ENCODE peak calls at places on chromosomes 11 and 22, in seven cellular contexts. G, H, J, T, C, B and P are unnamed samples.

GRCh38 chr22:30243671-30244465 is 2.7 kb downstream of the LIF start:
- DNase-seq in G (no peak), H (no peak), B (no peak), J (no peak), T (no peak), C (no peak), P (no peak)

GRCh38 chr11:13550761-13551160 is 55.0 kb upstream of the PTH start:
- DNase-seq in C (no peak), H (no peak), T (no peak), B (no peak), J (no peak), G (no peak), P (no peak)

GRCh38 chr11:28318861-28319260 is 210.7 kb downstream of the METTL15 start:
- DNase-seq in J (no peak), G (no peak), B (no peak), T (no peak), C (no peak), H (no peak), P (no peak)

GRCh38 chr11:45666648-45667642 is 1.5 kb upstream of the CHST1 start:
- DNase-seq in G (peak; percentile 36), T (no peak), C (no peak), B (no peak), H (no peak), J (no peak), P (no peak)

GRCh38 chr11:15852179-15852578 is 504.2 kb downstream of the SOX6 start:
- DNase-seq in C (peak; percentile 35), T (peak; percentile 19), B (peak; percentile 13), J (no peak), G (no peak), H (no peak), P (no peak)

GRCh38 chr22:38505595-38506117 is 455 bp downstream of the DDX17 start:
- DNase-seq in C (peak; percentile 46), B (no peak), H (peak; percentile 72), G (peak; percentile 92), T (no peak), J (no peak), P (no peak)

GRCh38 chr11:62881579-62882427 is 1.1 kb downstream of the SLC3A2 start:
- DNase-seq in T (peak; percentile 90), B (peak; percentile 88), G (peak; percentile 99), C (peak; percentile 97), J (no peak), H (peak; percentile 98), P (peak; percentile 87)

GRCh38 chr11:66262696-66263095 is 5.7 kb upstream of the RAB1B start:
- DNase-seq in J (no peak), C (no peak), T (no peak), G (no peak), B (no peak), H (no peak), P (no peak)

GRCh38 chr11:134261626-134262488 is 8.5 kb downstream of the ACAD8 start:
- DNase-seq in H (no peak), G (no peak), J (no peak), T (peak; percentile 6), B (peak; percentile 20), C (no peak), P (no peak)

GRCh38 chr11:7548659-7549283 is 35.0 kb downstream of the PPFIBP2 start:
- DNase-seq in G (no peak), C (no peak), B (peak; percentile 25), H (no peak), T (peak; percentile 16), J (no peak), P (no peak)

GRCh38 chr11:10072841-10073240 is 221.2 kb downstream of the SBF2 start:
- DNase-seq in H (no peak), C (peak; percentile 35), G (no peak), B (no peak), J (no peak), T (no peak), P (no peak)

GRCh38 chr22:44407404-44408226 is 90.4 kb downstream of the RTL6 start:
- DNase-seq in T (no peak), G (peak; percentile 56), J (no peak), B (no peak), C (no peak), H (no peak), P (no peak)

DNA sequence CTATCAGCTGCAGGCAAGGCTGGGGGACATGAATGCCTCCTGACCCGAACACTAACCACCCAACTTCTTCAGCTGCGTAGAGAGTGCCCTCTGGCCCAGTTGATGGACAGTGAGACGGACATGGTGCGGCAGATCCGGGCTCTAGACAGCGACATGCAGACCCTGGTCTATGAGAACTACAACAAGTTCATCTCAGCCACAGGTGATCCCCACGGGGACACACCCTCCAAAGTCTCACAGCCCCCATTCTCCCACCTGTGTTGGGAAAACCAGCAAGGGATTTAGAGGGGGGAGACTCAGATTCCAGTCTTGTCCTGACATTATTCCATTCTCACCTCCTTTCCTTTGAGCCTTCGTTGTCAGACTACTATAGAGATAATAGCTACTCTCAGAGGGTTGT is 912 bp downstream of the VPS51 start:
- DNase-seq in J (no peak), B (no peak), G (no peak), H (no peak), C (no peak), T (no peak), P (no peak)
- H3K9ac ChIP-seq in J (peak overlapping the region; percentile 78), B (peak overlapping the region; percentile 83), G (peak overlapping the region; percentile 68), H (peak overlapping the region; percentile 90), C (no peak overlapping the region), T (peak overlapping the region; percentile 77), P (peak overlapping the region; percentile 88)

GRCh38 chr11:131656839-131657211 is 286.4 kb downstream of the NTM start:
- DNase-seq in J (no peak), T (no peak), H (no peak), G (no peak), C (no peak), B (no peak), P (no peak)
- H3K9ac ChIP-seq in J (no peak overlapping the region), T (no peak overlapping the region), H (no peak overlapping the region), G (no peak overlapping the region), C (no peak overlapping the region), B (no peak overlapping the region), P (no peak overlapping the region)

GRCh38 chr11:17388609-17389204 is at the start of gene KCNJ11:
- DNase-seq in C (no peak), B (no peak), G (peak; percentile 84), H (no peak), J (no peak), T (no peak), P (no peak)
- H3K9ac ChIP-seq in C (no peak within 1 kb of the TSS), B (peak within 1 kb of the TSS; percentile 29), G (no peak within 1 kb of the TSS), H (no peak within 1 kb of the TSS), J (peak within 1 kb of the TSS; percentile 88), T (peak within 1 kb of the TSS; percentile 57), P (no peak within 1 kb of the TSS)

GRCh38 chr22:22891139-22891621 is 3.6 kb downstream of the IGLL5 start:
- DNase-seq in G (no peak), C (no peak), B (no peak), T (no peak), H (no peak), J (no peak), P (no peak)
- H3K9ac ChIP-seq in G (no peak overlapping the region), C (no peak overlapping the region), B (no peak overlapping the region), T (no peak overlapping the region), H (no peak overlapping the region), J (no peak overlapping the region), P (no peak overlapping the region)

GRCh38 chr11:127071606-127072005 is 71.0 kb upstream of the KIRREL3 start:
- DNase-seq in T (no peak), J (no peak), H (no peak), C (no peak), G (no peak), B (no peak), P (no peak)

GRCh38 chr11:127074151-127074761 is 73.7 kb upstream of the KIRREL3 start:
- DNase-seq in G (no peak), C (peak; percentile 72), T (no peak), H (peak; percentile 21), J (peak; percentile 9), B (peak; percentile 38), P (no peak)

GRCh38 chr11:127070808-127071207 is 70.2 kb upstream of the KIRREL3 start:
- DNase-seq in G (no peak), H (no peak), T (no peak), J (no peak), B (no peak), C (no peak), P (no peak)

GRCh38 chr11:127073621-127074020 is 73.1 kb upstream of the KIRREL3 start:
- DNase-seq in C (no peak), G (no peak), J (no peak), H (no peak), T (no peak), B (no peak), P (no peak)
- H3K9ac ChIP-seq in C (no peak overlapping the region), G (no peak overlapping the region), J (no peak overlapping the region), H (no peak overlapping the region), T (no peak overlapping the region), B (no peak overlapping the region), P (no peak overlapping the region)